ENCODE peak calls at places on chromosome 15, in four cellular contexts. One of them, this sample, is unnamed.

GRCh38 chr15:77480859-77481258 is 60.2 kb downstream of the HMG20A start:
- DNase-seq in K562: no peak
- DNase-seq in GM12878: no peak
- DNase-seq in GM12891: no peak
- DNase-seq in this sample: no peak

GRCh38 chr15:77688270-77689058 is 55.8 kb upstream of the LINGO1 start:
- DNase-seq in GM12891: no peak
- DNase-seq in K562: no peak
- DNase-seq in GM12878: no peak
- DNase-seq in this sample: no peak

GRCh38 chr15:36407647-36408046 is 171.8 kb upstream of the CDIN1 start:
- DNase-seq in GM12891: no peak
- DNase-seq in K562: peak
- DNase-seq in GM12878: no peak
- DNase-seq in this sample: no peak

GRCh38 chr15:50138391-50138790 is 19.4 kb upstream of the ATP8B4 start:
- DNase-seq in GM12891: no peak
- DNase-seq in GM12878: no peak
- DNase-seq in K562: no peak
- DNase-seq in this sample: no peak

GRCh38 chr15:57611938-57612337 is 20.2 kb downstream of the MYZAP start:
- DNase-seq in K562: no peak
- DNase-seq in GM12891: no peak
- DNase-seq in GM12878: no peak
- DNase-seq in this sample: no peak

GRCh38 chr15:71627188-71627587 is 183.2 kb upstream of the NR2E3 start:
- DNase-seq in GM12878: no peak
- DNase-seq in K562: no peak
- DNase-seq in GM12891: no peak
- DNase-seq in this sample: no peak

GRCh38 chr15:45862034-45862433 is 227.2 kb downstream of the SQOR start:
- DNase-seq in K562: no peak
- DNase-seq in GM12878: no peak
- DNase-seq in GM12891: no peak
- DNase-seq in this sample: no peak

GRCh38 chr15:69553686-69554085 is 101.1 kb downstream of the RPLP1 start:
- DNase-seq in K562: no peak
- DNase-seq in GM12891: no peak
- DNase-seq in GM12878: no peak
- DNase-seq in this sample: no peak

GRCh38 chr15:68368731-68369435 is 63.1 kb downstream of the ITGA11 start:
- DNase-seq in GM12878: no peak
- DNase-seq in K562: no peak
- DNase-seq in GM12891: no peak
- DNase-seq in this sample: no peak

GRCh38 chr15:90340345-90340744 is 11.7 kb upstream of the ZNF774 start:
- DNase-seq in K562: peak
- DNase-seq in GM12891: no peak
- DNase-seq in GM12878: no peak
- DNase-seq in this sample: no peak

GRCh38 chr15:43150171-43150929 is 17.0 kb downstream of the TMEM62 start:
- DNase-seq in GM12891: no peak
- DNase-seq in GM12878: no peak
- DNase-seq in K562: peak
- DNase-seq in this sample: no peak

GRCh38 chr15:55222588-55222987 is 25.8 kb upstream of the RSL24D1 start:
- DNase-seq in GM12891: no peak
- DNase-seq in GM12878: peak
- DNase-seq in K562: no peak
- DNase-seq in this sample: no peak

GRCh38 chr15:52295421-52295991 is at the start of gene MYO5C:
- DNase-seq in GM12878: no peak
- DNase-seq in K562: no peak
- DNase-seq in GM12891: peak
- DNase-seq in this sample: no peak

GRCh38 chr15:76448755-76449154 is 112.2 kb downstream of the ISL2 start:
- DNase-seq in K562: no peak
- DNase-seq in GM12878: no peak
- DNase-seq in GM12891: no peak
- DNase-seq in this sample: no peak

GRCh38 chr15:77371850-77372249 is 48.1 kb downstream of the PEAK1 start:
- DNase-seq in K562: no peak
- DNase-seq in GM12878: peak
- DNase-seq in GM12891: no peak
- DNase-seq in this sample: no peak

GRCh38 chr15:47443839-47444238 is 273.5 kb upstream of the SEMA6D start:
- DNase-seq in GM12878: no peak
- DNase-seq in K562: no peak
- DNase-seq in GM12891: no peak
- DNase-seq in this sample: no peak

GRCh38 chr15:83308671-83309070 is 24.2 kb upstream of the BNC1 start:
- DNase-seq in GM12878: no peak
- DNase-seq in GM12891: no peak
- DNase-seq in K562: no peak
- DNase-seq in this sample: no peak

GRCh38 chr15:48005921-48006541 is 114.8 kb upstream of the SLC24A5 start:
- DNase-seq in K562: no peak
- DNase-seq in GM12891: no peak
- DNase-seq in GM12878: no peak
- DNase-seq in this sample: no peak

GRCh38 chr15:25439456-25439836 is 622 bp upstream of the UBE3A start:
- DNase-seq in K562: no peak
- DNase-seq in GM12891: peak
- DNase-seq in GM12878: no peak
- DNase-seq in this sample: peak

GRCh38 chr15:58221591-58222241 is 83.5 kb downstream of the AQP9 start:
- DNase-seq in K562: peak
- DNase-seq in GM12878: no peak
- DNase-seq in GM12891: no peak
- DNase-seq in this sample: peak

GRCh38 chr15:55515991-55516776 is 8.2 kb upstream of the DNAAF4 start:
- DNase-seq in GM12878: no peak
- DNase-seq in GM12891: no peak
- DNase-seq in K562: no peak
- DNase-seq in this sample: no peak

GRCh38 chr15:23372284-23372683 is 17.7 kb downstream of the GOLGA8S start:
- DNase-seq in K562: peak
- DNase-seq in GM12891: no peak
- DNase-seq in GM12878: no peak
- DNase-seq in this sample: no peak

GRCh38 chr15:62026707-62027565 is 33.3 kb downstream of the VPS13C start:
- DNase-seq in GM12891: no peak
- DNase-seq in K562: no peak
- DNase-seq in GM12878: no peak
- DNase-seq in this sample: no peak

GRCh38 chr15:58734859-58735258 is 14.6 kb downstream of the ADAM10 start:
- DNase-seq in GM12891: no peak
- DNase-seq in GM12878: no peak
- DNase-seq in K562: no peak
- DNase-seq in this sample: no peak

GRCh38 chr15:63522143-63522531 is 17.7 kb downstream of the USP3 start:
- DNase-seq in GM12891: no peak
- DNase-seq in K562: no peak
- DNase-seq in GM12878: no peak
- DNase-seq in this sample: no peak

GRCh38 chr15:44193651-44194396 is 1.2 kb downstream of the FRMD5 start:
- DNase-seq in GM12878: no peak
- DNase-seq in GM12891: no peak
- DNase-seq in K562: no peak
- DNase-seq in this sample: no peak

GRCh38 chr15:86839502-86839901 is 759.8 kb downstream of the AGBL1 start:
- DNase-seq in GM12878: no peak
- DNase-seq in GM12891: no peak
- DNase-seq in K562: no peak
- DNase-seq in this sample: no peak

GRCh38 chr15:50764331-50765201 is 940 bp downstream of the SPPL2A start:
- DNase-seq in K562: no peak
- DNase-seq in GM12891: peak
- DNase-seq in GM12878: peak
- DNase-seq in this sample: no peak

GRCh38 chr15:89140595-89140994 is 52.3 kb downstream of the ABHD2 start:
- DNase-seq in K562: no peak
- DNase-seq in GM12891: no peak
- DNase-seq in GM12878: no peak
- DNase-seq in this sample: no peak

GRCh38 chr15:89136818-89137772 is 48.8 kb downstream of the ABHD2 start:
- DNase-seq in GM12878: no peak
- DNase-seq in GM12891: no peak
- DNase-seq in K562: no peak
- DNase-seq in this sample: no peak

GRCh38 chr15:89137926-89138325 is 49.7 kb downstream of the ABHD2 start:
- DNase-seq in GM12878: no peak
- DNase-seq in K562: no peak
- DNase-seq in GM12891: no peak
- DNase-seq in this sample: no peak

GRCh38 chr15:89139613-89140499 is 51.6 kb downstream of the ABHD2 start:
- DNase-seq in GM12891: no peak
- DNase-seq in K562: no peak
- DNase-seq in GM12878: no peak
- DNase-seq in this sample: no peak

GRCh38 chr15:89138999-89139612 is 50.9 kb downstream of the ABHD2 start:
- DNase-seq in GM12891: no peak
- DNase-seq in GM12878: no peak
- DNase-seq in K562: no peak
- DNase-seq in this sample: no peak
- TF ChIP-seq TAF1 in GM12891: no peak
- TF ChIP-seq TAF1 in GM12878: no peak
- TF ChIP-seq TAF1 in K562: no peak
- TF ChIP-seq TAF1 in this sample: no peak

DNA sequence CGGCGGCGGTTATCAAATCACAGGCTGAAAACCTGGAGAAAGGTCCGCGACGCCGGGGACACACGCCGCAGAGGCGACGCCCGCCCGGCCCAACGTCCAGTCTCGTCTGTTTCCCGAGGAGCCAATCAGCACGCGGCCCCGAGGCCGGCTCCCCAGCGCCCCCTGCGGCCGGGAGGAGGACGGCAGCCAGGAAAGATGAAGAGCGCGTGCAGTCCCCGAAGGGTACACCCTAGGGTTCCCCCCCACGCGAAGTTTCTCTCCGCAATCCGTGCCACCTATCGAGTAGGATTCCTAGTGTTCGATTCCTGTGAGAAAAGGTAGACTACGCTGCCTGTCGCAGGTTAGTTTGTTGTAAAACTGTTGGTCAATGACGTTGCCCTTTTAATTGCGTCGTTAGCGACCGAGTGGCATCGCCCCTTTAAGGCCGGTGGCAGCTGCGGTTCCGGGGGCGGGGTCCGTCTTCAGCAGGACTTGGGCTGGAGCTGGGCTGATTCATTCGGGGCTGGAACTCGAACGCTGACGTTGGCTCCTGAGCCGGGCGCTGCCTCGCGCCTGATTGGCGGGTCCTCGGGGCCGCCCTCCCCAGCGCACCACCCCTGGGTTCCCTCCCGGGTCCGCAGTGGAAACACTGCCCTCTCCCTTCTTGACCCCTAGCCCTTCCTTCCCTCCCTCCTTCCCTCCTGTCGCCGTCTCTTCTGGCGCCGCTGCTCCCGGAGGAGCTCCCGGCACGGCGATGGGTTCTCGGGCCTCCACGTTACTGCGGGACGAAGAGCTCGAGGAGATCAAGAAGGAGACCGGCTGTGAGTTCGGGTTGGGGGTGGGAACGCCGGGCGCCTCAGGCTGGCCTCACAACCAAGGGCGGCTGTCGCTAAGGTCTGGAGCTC is at the start of the genes CHP1 and EXD1:
- DNase-seq in GM12891: peak
- DNase-seq in K562: peak
- DNase-seq in GM12878: peak
- DNase-seq in this sample: peak
- TF ChIP-seq POLR2A in GM12891: peak
- TF ChIP-seq POLR2A in K562: peak
- TF ChIP-seq POLR2A in GM12878: peak
- TF ChIP-seq POLR2A in this sample: peak

GRCh38 chr15:38253448-38253847 is 812 bp downstream of the SPRED1 start:
- DNase-seq in GM12878: no peak
- DNase-seq in GM12891: no peak
- DNase-seq in K562: peak
- DNase-seq in this sample: no peak

GRCh38 chr15:38255690-38256089 is 3.1 kb downstream of the SPRED1 start:
- DNase-seq in GM12878: no peak
- DNase-seq in GM12891: no peak
- DNase-seq in K562: no peak
- DNase-seq in this sample: no peak

GRCh38 chr15:38251726-38252480 is 733 bp upstream of the SPRED1 start:
- DNase-seq in K562: peak
- DNase-seq in GM12891: peak
- DNase-seq in GM12878: peak
- DNase-seq in this sample: peak

GRCh38 chr15:38254065-38254883 is 1.6 kb downstream of the SPRED1 start:
- DNase-seq in K562: peak
- DNase-seq in GM12891: no peak
- DNase-seq in GM12878: peak
- DNase-seq in this sample: no peak

GRCh38 chr15:38252481-38253311 is at the start of gene SPRED1:
- DNase-seq in K562: peak
- DNase-seq in GM12878: no peak
- DNase-seq in GM12891: peak
- DNase-seq in this sample: peak
- TF ChIP-seq TAF1 in K562: peak
- TF ChIP-seq TAF1 in GM12878: no peak
- TF ChIP-seq TAF1 in GM12891: no peak
- TF ChIP-seq TAF1 in this sample: no peak

DNA sequence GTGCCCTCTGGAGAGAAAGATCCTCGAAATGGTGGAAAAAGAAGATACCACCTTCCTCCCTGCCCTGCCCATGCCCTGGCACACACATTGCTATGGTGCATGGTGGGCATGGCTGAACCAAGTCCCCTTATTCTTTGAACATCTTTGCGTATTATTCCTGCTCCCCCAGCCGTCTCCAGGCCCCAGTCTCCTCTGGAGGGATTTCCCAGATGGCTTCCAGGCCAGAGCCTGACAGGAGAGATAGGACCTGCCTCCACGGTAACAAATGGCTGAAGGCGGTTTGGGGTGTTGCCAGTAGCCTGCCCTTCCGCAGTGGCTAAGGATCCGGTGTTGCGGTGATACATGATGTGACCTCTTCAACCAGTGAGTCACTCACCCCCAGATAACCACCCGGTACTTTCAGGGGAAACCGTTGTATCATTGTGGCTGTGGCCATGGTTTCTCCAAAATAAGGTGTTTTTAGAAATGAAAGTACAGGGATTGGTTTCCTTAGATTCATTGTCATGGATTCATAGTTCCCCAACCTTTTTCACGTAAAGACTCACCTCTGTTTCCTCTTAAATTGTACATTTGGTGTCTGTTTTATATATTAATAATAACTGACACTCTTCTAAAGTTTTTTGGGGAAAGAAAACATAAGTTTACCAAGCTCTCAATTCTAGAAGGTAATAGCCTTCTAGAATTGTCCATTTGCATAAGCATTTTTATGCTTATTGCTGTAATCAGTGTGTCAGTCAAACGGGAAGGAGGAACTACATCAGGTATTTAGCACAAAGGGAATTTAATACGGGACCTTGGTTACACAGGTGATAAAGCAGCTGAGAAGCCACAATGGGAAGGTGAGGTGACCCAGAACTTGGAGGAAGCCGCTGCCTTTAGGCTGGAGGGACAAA is 25.9 kb downstream of the SMAD3 start:
- DNase-seq in K562: peak
- DNase-seq in GM12891: no peak
- DNase-seq in GM12878: peak
- DNase-seq in this sample: no peak
- TF ChIP-seq POLR2A in K562: peak
- TF ChIP-seq POLR2A in GM12891: no peak
- TF ChIP-seq POLR2A in GM12878: peak
- TF ChIP-seq POLR2A in this sample: no peak